ENCODE peak calls at places on chromosome 7, in nine cellular contexts. C is activated CD8-positive, alpha-beta memory T cell treated with anti-CD3 and anti-CD28 coated beads, Interleukin-2, amount 10 ng/mL, durations not matched to agents 7 days and 5 days; E is GM19239; I is anterior cingulate cortex; W is KG1; V is ELR; Y is cortex of kidney; N is stimulated activated naive B cell treated with anti-CD40 and anti-IgM and Interleukin-4, amounts not matched to agents 10 μg/mL and 1 μg/mL and 100 μg/mL, for 72 hours; G is fibroblast of lung. K is an unnamed sample.

GRCh38 chr7:28311670-28312069 is 100.6 kb upstream of the CREB5 start:
- DNase-seq in I (no peak), W (no peak), N (no peak), Y (no peak), E (no peak), C (no peak), G (no peak), V (no peak), K (no peak)

GRCh38 chr7:425794-426188 is 93.9 kb downstream of the PDGFA start:
- DNase-seq in G (no peak), Y (no peak), N (no peak), E (no peak), I (no peak), V (no peak), W (no peak), C (no peak), K (no peak)

GRCh38 chr7:92108821-92109220 is 25.5 kb downstream of the CYP51A1 start:
- DNase-seq in E (no peak), I (no peak), C (no peak), Y (no peak), G (no peak), V (no peak), W (no peak), N (no peak), K (no peak)

GRCh38 chr7:27204851-27205322 is 5.0 kb upstream of the HOXA13 start:
- DNase-seq in C (peak), G (no peak), V (peak), W (no peak), Y (no peak), N (no peak), I (no peak), E (no peak), K (peak)

GRCh38 chr7:39978252-39978934 is 28.3 kb downstream of the CDK13 start:
- DNase-seq in Y (no peak), N (no peak), C (no peak), I (no peak), V (no peak), E (no peak), G (no peak), W (no peak), K (no peak)

GRCh38 chr7:152354061-152354460 is 81.7 kb downstream of the KMT2C start:
- DNase-seq in Y (no peak), V (peak), E (no peak), N (no peak), C (no peak), W (no peak), I (no peak), G (peak), K (no peak)

GRCh38 chr7:134535272-134535918 is 8.0 kb downstream of the AKR1B10 start:
- DNase-seq in C (no peak), N (no peak), G (no peak), W (no peak), Y (no peak), V (no peak), E (no peak), I (no peak), K (no peak)

GRCh38 chr7:98238976-98239375 is 13.1 kb downstream of the TECPR1 start:
- DNase-seq in W (no peak), C (no peak), Y (no peak), G (peak), I (no peak), V (peak), N (no peak), E (no peak), K (peak)

GRCh38 chr7:144384555-144385245 is 18.8 kb downstream of the NOBOX start:
- DNase-seq in E (no peak), N (no peak), Y (no peak), I (no peak), V (no peak), G (peak), W (no peak), C (no peak), K (peak)

GRCh38 chr7:136336932-136337331 is 359.8 kb upstream of the MTPN start:
- DNase-seq in I (no peak), V (no peak), C (no peak), W (no peak), G (no peak), Y (no peak), N (no peak), E (no peak), K (no peak)

GRCh38 chr7:79820387-79820786 is 314.2 kb upstream of the GNAI1 start:
- DNase-seq in N (no peak), E (no peak), C (no peak), I (peak), V (no peak), W (no peak), G (peak), Y (no peak), K (peak)

GRCh38 chr7:98733036-98733435 is 116.0 kb downstream of the NPTX2 start:
- DNase-seq in W (no peak), E (peak), V (peak), N (peak), C (peak), G (peak), Y (no peak), I (no peak), K (peak)

GRCh38 chr7:157409149-157409752 is 72.4 kb downstream of the DNAJB6 start:
- DNase-seq in V (peak), C (no peak), Y (no peak), E (no peak), I (no peak), G (peak), W (no peak), N (no peak), K (peak)

GRCh38 chr7:100577507-100577906 is 3.8 kb upstream of the SAP25 start:
- DNase-seq in N (no peak), W (no peak), Y (no peak), I (no peak), G (no peak), C (no peak), V (no peak), E (no peak), K (no peak)

GRCh38 chr7:81285142-81285871 is 366.5 kb upstream of the SEMA3C start:
- DNase-seq in W (no peak), C (no peak), G (peak), N (no peak), V (peak), E (no peak), Y (no peak), I (no peak), K (peak)

GRCh38 chr7:41573881-41574280 is 129.0 kb downstream of the INHBA start:
- DNase-seq in C (no peak), N (no peak), V (peak), G (no peak), Y (no peak), W (no peak), E (no peak), I (no peak), K (peak)

GRCh38 chr7:66669088-66669487 is 40.4 kb downstream of the KCTD7 start:
- DNase-seq in G (no peak), N (no peak), W (no peak), I (peak), C (no peak), Y (no peak), V (no peak), E (no peak), K (no peak)

GRCh38 chr7:156236181-156236889 is 404.2 kb upstream of the RNF32 start:
- DNase-seq in G (no peak), I (no peak), N (no peak), Y (no peak), W (no peak), V (no peak), C (no peak), E (no peak), K (no peak)

GRCh38 chr7:2956526-2957368 is 86.9 kb downstream of the CARD11 start:
- DNase-seq in C (peak), V (peak), N (peak), E (no peak), Y (no peak), W (peak), G (peak), I (no peak), K (peak)

GRCh38 chr7:141864765-141865447 is 23.6 kb upstream of the PRSS37 start:
- DNase-seq in W (no peak), Y (no peak), G (peak), V (peak), C (no peak), I (no peak), E (no peak), N (no peak), K (no peak)

GRCh38 chr7:157121184-157121715 is 17.5 kb upstream of the UBE3C start:
- DNase-seq in V (no peak), N (no peak), C (peak), G (no peak), I (no peak), E (no peak), Y (no peak), W (no peak), K (no peak)

GRCh38 chr7:55120501-55121198 is 101.8 kb downstream of the EGFR start:
- DNase-seq in Y (no peak), V (no peak), N (no peak), W (no peak), C (no peak), G (peak), E (no peak), I (no peak), K (no peak)

GRCh38 chr7:104453190-104453589 is 124.8 kb downstream of the LHFPL3 start:
- DNase-seq in V (no peak), N (no peak), G (no peak), I (no peak), W (no peak), C (no peak), Y (no peak), E (no peak), K (no peak)

GRCh38 chr7:101231644-101232043 is 6.0 kb downstream of the CLDN15 start:
- DNase-seq in C (no peak), N (no peak), G (no peak), V (peak), E (no peak), W (no peak), Y (no peak), I (no peak), K (no peak)

GRCh38 chr7:155210386-155210785 is 87.3 kb upstream of the INSIG1 start:
- DNase-seq in W (no peak), V (no peak), E (no peak), G (no peak), Y (no peak), N (no peak), I (no peak), C (no peak), K (no peak)

GRCh38 chr7:85573849-85574248 is 387.0 kb upstream of the SEMA3D start:
- DNase-seq in I (no peak), N (no peak), G (no peak), C (no peak), W (peak), V (no peak), Y (no peak), E (no peak), K (no peak)

GRCh38 chr7:34453150-34453549 is 204.9 kb upstream of the NPSR1 start:
- DNase-seq in G (peak), V (peak), C (no peak), I (no peak), W (no peak), N (no peak), E (no peak), Y (no peak), K (no peak)

GRCh38 chr7:109772161-109772560 is 1202.5 kb downstream of the DNAJB9 start:
- DNase-seq in G (no peak), N (no peak), V (peak), E (no peak), W (no peak), I (no peak), C (no peak), Y (no peak), K (no peak)

GRCh38 chr7:24732646-24733413 is 24.4 kb downstream of the GSDME start:
- DNase-seq in C (peak), E (no peak), G (peak), V (peak), I (no peak), W (no peak), N (no peak), Y (no peak), K (peak)

GRCh38 chr7:98836811-98837631 is 32.8 kb downstream of the TMEM130 start:
- DNase-seq in W (no peak), V (peak), N (peak), G (no peak), C (peak), Y (no peak), I (no peak), E (peak), K (peak)

GRCh38 chr7:131029002-131029401 is 295.0 kb upstream of the KLF14 start:
- DNase-seq in I (no peak), W (no peak), N (no peak), V (no peak), E (no peak), Y (no peak), G (no peak), C (no peak), K (no peak)

GRCh38 chr7:4712371-4713182 is 30.5 kb downstream of the FOXK1 start:
- DNase-seq in W (no peak), G (peak), Y (no peak), I (no peak), E (no peak), C (no peak), N (peak), V (peak), K (no peak)

GRCh38 chr7:77797734-77798393 is 370 bp downstream of the TMEM60 start:
- DNase-seq in I (peak), V (no peak), Y (no peak), E (no peak), W (no peak), N (no peak), C (no peak), G (no peak), K (no peak)

GRCh38 chr7:149558149-149558861 is 60.7 kb upstream of the ZNF746 start:
- DNase-seq in I (no peak), Y (no peak), V (peak), G (peak), E (no peak), N (no peak), W (no peak), C (no peak), K (peak)

K was measured in Daoy.